ENCODE peak calls at places on chromosomes 11 and 22, in ten cellular contexts. One of them, this sample, is unnamed.

GRCh38 chr11:69376155-69377028 is 82.4 kb downstream of the MYEOV start:
- DNase-seq in IMR-90: no peak
- DNase-seq in neural progenitor cell: no peak
- DNase-seq in prostate gland: no peak
- DNase-seq in lower lobe of right lung: no peak
- DNase-seq in fibroblast of lung: no peak
- DNase-seq in right cardiac atrium: no peak
- DNase-seq in MM.1S: no peak
- DNase-seq in lung: no peak
- DNase-seq in OCI-LY7: no peak
- DNase-seq in this sample: no peak

GRCh38 chr22:44570476-44571445 is 72.7 kb upstream of the RTL6 start:
- DNase-seq in OCI-LY7: no peak
- DNase-seq in IMR-90: no peak
- DNase-seq in MM.1S: no peak
- DNase-seq in fibroblast of lung: no peak
- DNase-seq in lung: no peak
- DNase-seq in lower lobe of right lung: peak; percentile 13
- DNase-seq in prostate gland: no peak
- DNase-seq in right cardiac atrium: no peak
- DNase-seq in neural progenitor cell: no peak
- DNase-seq in this sample: no peak

GRCh38 chr11:113242060-113242459 is 72.3 kb upstream of the TTC12 start:
- DNase-seq in OCI-LY7: no peak
- DNase-seq in MM.1S: no peak
- DNase-seq in prostate gland: no peak
- DNase-seq in lower lobe of right lung: no peak
- DNase-seq in right cardiac atrium: no peak
- DNase-seq in fibroblast of lung: no peak
- DNase-seq in lung: no peak
- DNase-seq in neural progenitor cell: no peak
- DNase-seq in IMR-90: no peak
- DNase-seq in this sample: no peak

GRCh38 chr22:27853404-27853803 is 51.8 kb upstream of the MN1 start:
- DNase-seq in lung: no peak
- DNase-seq in MM.1S: no peak
- DNase-seq in OCI-LY7: no peak
- DNase-seq in lower lobe of right lung: no peak
- DNase-seq in neural progenitor cell: no peak
- DNase-seq in fibroblast of lung: no peak
- DNase-seq in prostate gland: no peak
- DNase-seq in right cardiac atrium: no peak
- DNase-seq in IMR-90: peak; percentile 68
- DNase-seq in this sample: no peak

GRCh38 chr11:87804176-87804575 is 371.1 kb downstream of the RAB38 start:
- DNase-seq in prostate gland: no peak
- DNase-seq in lower lobe of right lung: no peak
- DNase-seq in OCI-LY7: no peak
- DNase-seq in fibroblast of lung: no peak
- DNase-seq in neural progenitor cell: peak; percentile 34
- DNase-seq in right cardiac atrium: no peak
- DNase-seq in IMR-90: no peak
- DNase-seq in MM.1S: no peak
- DNase-seq in lung: no peak
- DNase-seq in this sample: no peak

GRCh38 chr11:82720267-82720666 is 13.4 kb downstream of the FAM181B start:
- DNase-seq in prostate gland: no peak
- DNase-seq in lower lobe of right lung: no peak
- DNase-seq in OCI-LY7: no peak
- DNase-seq in fibroblast of lung: no peak
- DNase-seq in right cardiac atrium: no peak
- DNase-seq in MM.1S: no peak
- DNase-seq in neural progenitor cell: no peak
- DNase-seq in IMR-90: no peak
- DNase-seq in lung: no peak
- DNase-seq in this sample: no peak

GRCh38 chr11:30143098-30143705 is 87.6 kb upstream of the FSHB start:
- DNase-seq in IMR-90: peak; percentile 15
- DNase-seq in right cardiac atrium: no peak
- DNase-seq in lung: no peak
- DNase-seq in neural progenitor cell: peak; percentile 55
- DNase-seq in prostate gland: no peak
- DNase-seq in lower lobe of right lung: no peak
- DNase-seq in OCI-LY7: peak; percentile 49
- DNase-seq in MM.1S: peak; percentile 54
- DNase-seq in fibroblast of lung: peak; percentile 4
- DNase-seq in this sample: peak; percentile 51

GRCh38 chr22:47175761-47176359 is 413.4 kb downstream of the TBC1D22A start:
- DNase-seq in neural progenitor cell: no peak
- DNase-seq in lung: no peak
- DNase-seq in fibroblast of lung: no peak
- DNase-seq in right cardiac atrium: peak; percentile 22
- DNase-seq in OCI-LY7: no peak
- DNase-seq in lower lobe of right lung: peak; percentile 18
- DNase-seq in prostate gland: no peak
- DNase-seq in MM.1S: no peak
- DNase-seq in IMR-90: no peak
- DNase-seq in this sample: no peak

GRCh38 chr11:95517453-95517852 is 272.1 kb downstream of the FAM76B start:
- DNase-seq in right cardiac atrium: no peak
- DNase-seq in prostate gland: no peak
- DNase-seq in MM.1S: no peak
- DNase-seq in lower lobe of right lung: no peak
- DNase-seq in OCI-LY7: no peak
- DNase-seq in neural progenitor cell: no peak
- DNase-seq in fibroblast of lung: no peak
- DNase-seq in lung: no peak
- DNase-seq in IMR-90: no peak
- DNase-seq in this sample: no peak

GRCh38 chr11:83521647-83522596 is 235.8 kb upstream of the CCDC90B start:
- DNase-seq in lung: no peak
- DNase-seq in MM.1S: no peak
- DNase-seq in prostate gland: no peak
- DNase-seq in neural progenitor cell: peak; percentile 57
- DNase-seq in OCI-LY7: peak; percentile 32
- DNase-seq in fibroblast of lung: peak; percentile 7
- DNase-seq in right cardiac atrium: peak; percentile 22
- DNase-seq in lower lobe of right lung: no peak
- DNase-seq in IMR-90: peak; percentile 31
- DNase-seq in this sample: peak; percentile 31

GRCh38 chr11:124482362-124483147 is 37.1 kb upstream of the OR8B8 start:
- DNase-seq in prostate gland: no peak
- DNase-seq in fibroblast of lung: peak; percentile 6
- DNase-seq in lower lobe of right lung: no peak
- DNase-seq in OCI-LY7: no peak
- DNase-seq in IMR-90: peak; percentile 28
- DNase-seq in lung: no peak
- DNase-seq in MM.1S: no peak
- DNase-seq in neural progenitor cell: no peak
- DNase-seq in right cardiac atrium: peak; percentile 78
- DNase-seq in this sample: peak; percentile 11

GRCh38 chr11:32152821-32153220 is 61.9 kb downstream of the RCN1 start:
- DNase-seq in right cardiac atrium: no peak
- DNase-seq in OCI-LY7: no peak
- DNase-seq in prostate gland: no peak
- DNase-seq in IMR-90: no peak
- DNase-seq in MM.1S: no peak
- DNase-seq in lower lobe of right lung: no peak
- DNase-seq in lung: no peak
- DNase-seq in neural progenitor cell: no peak
- DNase-seq in fibroblast of lung: no peak
- DNase-seq in this sample: no peak

GRCh38 chr11:61293869-61294716 is 1.0 kb downstream of the VWCE start:
- DNase-seq in lung: no peak
- DNase-seq in neural progenitor cell: peak; percentile 57
- DNase-seq in right cardiac atrium: peak; percentile 89
- DNase-seq in lower lobe of right lung: peak; percentile 55
- DNase-seq in prostate gland: no peak
- DNase-seq in MM.1S: peak; percentile 13
- DNase-seq in OCI-LY7: peak; percentile 63
- DNase-seq in fibroblast of lung: peak; percentile 35
- DNase-seq in IMR-90: peak; percentile 48
- DNase-seq in this sample: peak; percentile 80

GRCh38 chr11:6674198-6674597 is 8.9 kb downstream of the MRPL17 start:
- DNase-seq in neural progenitor cell: no peak
- DNase-seq in IMR-90: no peak
- DNase-seq in lower lobe of right lung: no peak
- DNase-seq in fibroblast of lung: no peak
- DNase-seq in OCI-LY7: no peak
- DNase-seq in lung: no peak
- DNase-seq in MM.1S: no peak
- DNase-seq in prostate gland: no peak
- DNase-seq in right cardiac atrium: no peak
- DNase-seq in this sample: no peak

GRCh38 chr11:117759305-117759704 is 37.7 kb downstream of the DSCAML1 start:
- DNase-seq in prostate gland: no peak
- DNase-seq in IMR-90: no peak
- DNase-seq in lung: no peak
- DNase-seq in OCI-LY7: no peak
- DNase-seq in neural progenitor cell: no peak
- DNase-seq in fibroblast of lung: no peak
- DNase-seq in lower lobe of right lung: no peak
- DNase-seq in MM.1S: no peak
- DNase-seq in right cardiac atrium: no peak
- DNase-seq in this sample: no peak
- H3K27ac ChIP-seq in prostate gland: no peak overlapping the region
- H3K27ac ChIP-seq in IMR-90: no peak overlapping the region
- H3K27ac ChIP-seq in lung: no peak overlapping the region
- H3K27ac ChIP-seq in OCI-LY7: no peak overlapping the region
- H3K27ac ChIP-seq in neural progenitor cell: no peak overlapping the region
- H3K27ac ChIP-seq in fibroblast of lung: no peak overlapping the region
- H3K27ac ChIP-seq in lower lobe of right lung: no peak overlapping the region
- H3K27ac ChIP-seq in MM.1S: no peak overlapping the region
- H3K27ac ChIP-seq in right cardiac atrium: no peak overlapping the region
- H3K27ac ChIP-seq in this sample: no peak overlapping the region

GRCh38 chr11:77074626-77075221 is 8.0 kb downstream of the CAPN5 start:
- DNase-seq in lower lobe of right lung: peak; percentile 37
- DNase-seq in OCI-LY7: no peak
- DNase-seq in neural progenitor cell: no peak
- DNase-seq in prostate gland: no peak
- DNase-seq in right cardiac atrium: no peak
- DNase-seq in lung: no peak
- DNase-seq in MM.1S: no peak
- DNase-seq in fibroblast of lung: no peak
- DNase-seq in IMR-90: no peak
- DNase-seq in this sample: no peak

GRCh38 chr11:77072851-77073327 is 6.1 kb downstream of the CAPN5 start:
- DNase-seq in lower lobe of right lung: no peak
- DNase-seq in MM.1S: no peak
- DNase-seq in IMR-90: no peak
- DNase-seq in fibroblast of lung: no peak
- DNase-seq in neural progenitor cell: no peak
- DNase-seq in OCI-LY7: no peak
- DNase-seq in lung: no peak
- DNase-seq in right cardiac atrium: peak; percentile 69
- DNase-seq in prostate gland: no peak
- DNase-seq in this sample: no peak

GRCh38 chr11:77071671-77072605 is 5.2 kb downstream of the CAPN5 start:
- DNase-seq in OCI-LY7: no peak
- DNase-seq in right cardiac atrium: no peak
- DNase-seq in fibroblast of lung: no peak
- DNase-seq in lung: no peak
- DNase-seq in prostate gland: no peak
- DNase-seq in lower lobe of right lung: peak; percentile 42
- DNase-seq in IMR-90: peak; percentile 37
- DNase-seq in MM.1S: no peak
- DNase-seq in neural progenitor cell: no peak
- DNase-seq in this sample: no peak

GRCh38 chr11:77074205-77074604 is 7.4 kb downstream of the CAPN5 start:
- DNase-seq in right cardiac atrium: no peak
- DNase-seq in IMR-90: no peak
- DNase-seq in OCI-LY7: no peak
- DNase-seq in MM.1S: no peak
- DNase-seq in prostate gland: no peak
- DNase-seq in lower lobe of right lung: peak; percentile 46
- DNase-seq in lung: no peak
- DNase-seq in fibroblast of lung: no peak
- DNase-seq in neural progenitor cell: no peak
- DNase-seq in this sample: no peak

DNA sequence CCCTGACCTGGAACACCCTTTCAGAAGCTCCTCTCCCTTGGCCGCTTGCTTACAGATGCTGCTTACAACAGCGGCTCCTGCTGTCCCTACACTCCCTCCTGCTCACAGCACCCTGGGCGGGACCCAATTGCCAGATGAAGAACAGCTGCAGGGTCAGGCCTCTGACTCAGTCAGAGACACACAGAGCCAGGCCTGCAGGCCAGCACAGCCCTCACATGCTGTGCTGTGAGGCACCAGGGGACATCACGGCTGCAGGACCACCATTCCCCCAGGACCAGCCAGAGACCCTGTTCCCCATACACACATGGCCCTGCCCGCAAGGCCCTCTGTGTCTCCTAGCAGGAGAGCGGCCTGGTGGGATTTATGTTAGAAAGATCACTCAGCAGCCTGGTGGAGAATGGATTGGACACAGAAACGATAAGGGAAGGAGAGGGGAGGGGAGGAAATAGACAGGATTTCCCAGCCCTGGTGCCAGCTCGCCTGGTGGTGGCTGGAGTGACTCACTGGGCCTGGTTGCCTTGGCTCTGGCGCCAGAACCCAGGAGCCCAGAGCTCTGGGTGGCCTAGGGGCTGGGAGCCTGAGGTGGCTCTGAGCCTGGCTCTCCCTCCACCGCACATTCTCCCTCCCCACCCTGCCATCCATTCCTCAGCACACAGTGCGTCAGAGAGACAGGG is 6.7 kb downstream of the CAPN5 start:
- DNase-seq in fibroblast of lung: peak; percentile 93
- DNase-seq in MM.1S: no peak
- DNase-seq in lower lobe of right lung: peak; percentile 60
- DNase-seq in neural progenitor cell: no peak
- DNase-seq in IMR-90: peak; percentile 94
- DNase-seq in prostate gland: peak; percentile 38
- DNase-seq in right cardiac atrium: peak; percentile 95
- DNase-seq in lung: peak; percentile 68
- DNase-seq in OCI-LY7: no peak
- DNase-seq in this sample: peak; percentile 90
- H3K27ac ChIP-seq in fibroblast of lung: peak overlapping the region; percentile 94
- H3K27ac ChIP-seq in MM.1S: no peak overlapping the region
- H3K27ac ChIP-seq in lower lobe of right lung: peak overlapping the region; percentile 77
- H3K27ac ChIP-seq in neural progenitor cell: no peak overlapping the region
- H3K27ac ChIP-seq in IMR-90: peak overlapping the region; percentile 94
- H3K27ac ChIP-seq in prostate gland: peak overlapping the region; percentile 73
- H3K27ac ChIP-seq in right cardiac atrium: peak overlapping the region; percentile 73
- H3K27ac ChIP-seq in lung: peak overlapping the region; percentile 61
- H3K27ac ChIP-seq in OCI-LY7: no peak overlapping the region
- H3K27ac ChIP-seq in this sample: peak overlapping the region; percentile 81

GRCh38 chr22:23376256-23376655 is 195.9 kb downstream of the BCR start:
- DNase-seq in OCI-LY7: peak; percentile 50
- DNase-seq in lung: no peak
- DNase-seq in MM.1S: peak; percentile 55
- DNase-seq in prostate gland: no peak
- DNase-seq in IMR-90: no peak
- DNase-seq in lower lobe of right lung: no peak
- DNase-seq in neural progenitor cell: no peak
- DNase-seq in fibroblast of lung: no peak
- DNase-seq in right cardiac atrium: no peak
- DNase-seq in this sample: peak; percentile 16
- H3K27ac ChIP-seq in OCI-LY7: no peak overlapping the region
- H3K27ac ChIP-seq in lung: no peak overlapping the region
- H3K27ac ChIP-seq in MM.1S: no peak overlapping the region
- H3K27ac ChIP-seq in prostate gland: no peak overlapping the region
- H3K27ac ChIP-seq in IMR-90: no peak overlapping the region
- H3K27ac ChIP-seq in lower lobe of right lung: no peak overlapping the region
- H3K27ac ChIP-seq in neural progenitor cell: no peak overlapping the region
- H3K27ac ChIP-seq in fibroblast of lung: no peak overlapping the region
- H3K27ac ChIP-seq in right cardiac atrium: no peak overlapping the region
- H3K27ac ChIP-seq in this sample: no peak overlapping the region

GRCh38 chr22:36068776-36069344 is 40.2 kb upstream of the RBFOX2 start:
- DNase-seq in prostate gland: no peak
- DNase-seq in OCI-LY7: peak; percentile 16
- DNase-seq in IMR-90: peak; percentile 29
- DNase-seq in lung: no peak
- DNase-seq in neural progenitor cell: no peak
- DNase-seq in MM.1S: no peak
- DNase-seq in right cardiac atrium: no peak
- DNase-seq in lower lobe of right lung: no peak
- DNase-seq in fibroblast of lung: no peak
- DNase-seq in this sample: no peak
- H3K27ac ChIP-seq in prostate gland: no peak overlapping the region
- H3K27ac ChIP-seq in OCI-LY7: no peak overlapping the region
- H3K27ac ChIP-seq in IMR-90: no peak overlapping the region
- H3K27ac ChIP-seq in lung: no peak overlapping the region
- H3K27ac ChIP-seq in neural progenitor cell: no peak overlapping the region
- H3K27ac ChIP-seq in MM.1S: no peak overlapping the region
- H3K27ac ChIP-seq in right cardiac atrium: no peak overlapping the region
- H3K27ac ChIP-seq in lower lobe of right lung: no peak overlapping the region
- H3K27ac ChIP-seq in fibroblast of lung: no peak overlapping the region
- H3K27ac ChIP-seq in this sample: no peak overlapping the region